ENCODE peak calls at places on chromosomes 12 and 14, in seven cellular contexts. S is brain microvascular endothelial cell, O is Calu3, Y is endodermal cell, C is mucosa of descending colon, H is foreskin fibroblast, V is HepG2. A is an unnamed sample.

GRCh38 chr14:105069887-105070759 is 4.9 kb upstream of the GPR132 start:
- DNase-seq in S (no peak), O (no peak), Y (peak), C (peak), H (peak), V (no peak), A (no peak)

GRCh38 chr12:95358111-95359083 is 115.6 kb upstream of the METAP2 start:
- DNase-seq in S (no peak), O (no peak), Y (no peak), C (peak), H (peak), V (no peak), A (no peak)

GRCh38 chr12:125688881-125689280 is 623.6 kb downstream of the AACS start:
- DNase-seq in S (no peak), O (no peak), Y (no peak), C (no peak), H (no peak), V (no peak), A (no peak)

GRCh38 chr12:131142891-131143637 is 189.4 kb downstream of the ADGRD1 start:
- DNase-seq in S (no peak), O (no peak), Y (no peak), C (no peak), H (no peak), V (no peak), A (no peak)

GRCh38 chr14:75258079-75258802 is 20.4 kb upstream of the FOS start:
- DNase-seq in S (no peak), O (no peak), Y (no peak), C (no peak), H (peak), V (no peak), A (no peak)

GRCh38 chr12:53985900-53986685 is 1.1 kb downstream of the HOXC10 start:
- DNase-seq in S (no peak), O (peak), Y (peak), C (no peak), H (peak), V (no peak), A (no peak)

GRCh38 chr14:68790656-68791077 is 2.2 kb downstream of the ZFP36L1 start:
- DNase-seq in S (no peak), O (no peak), Y (peak), C (peak), H (no peak), V (no peak), A (no peak)

GRCh38 chr12:93727911-93728310 is 50.7 kb downstream of the CRADD start:
- DNase-seq in S (no peak), O (no peak), Y (no peak), C (no peak), H (no peak), V (peak), A (no peak)

GRCh38 chr14:37580146-37580545 is 14.9 kb downstream of the FOXA1 start:
- DNase-seq in S (no peak), O (no peak), Y (no peak), C (no peak), H (no peak), V (no peak), A (no peak)

GRCh38 chr12:103768467-103769123 is 72.4 kb downstream of the NT5DC3 start:
- DNase-seq in S (no peak), O (no peak), Y (peak), C (no peak), H (no peak), V (no peak), A (no peak)

GRCh38 chr12:71090971-71091370 is 66.8 kb downstream of the TSPAN8 start:
- DNase-seq in S (no peak), O (no peak), Y (no peak), C (no peak), H (no peak), V (no peak), A (no peak)

GRCh38 chr12:92234533-92234932 is 88.9 kb upstream of the BTG1 start:
- DNase-seq in S (no peak), O (no peak), Y (no peak), C (no peak), H (no peak), V (no peak), A (no peak)

GRCh38 chr12:128816643-128816920 is 7.2 kb downstream of the SLC15A4 start:
- DNase-seq in S (no peak), O (no peak), Y (no peak), C (no peak), H (no peak), V (no peak), A (no peak)

GRCh38 chr12:128075332-128075731 is 191.6 kb upstream of the TMEM132C start:
- DNase-seq in S (no peak), O (no peak), Y (no peak), C (no peak), H (no peak), V (no peak), A (no peak)

GRCh38 chr14:53900499-53900898 is 56.1 kb downstream of the BMP4 start:
- DNase-seq in S (no peak), O (no peak), Y (no peak), C (peak), H (peak), V (no peak), A (no peak)

GRCh38 chr12:66107451-66107915 is 23.1 kb downstream of the LLPH start:
- DNase-seq in S (peak), O (peak), Y (peak), C (peak), H (peak), V (peak), A (peak)

GRCh38 chr12:41981758-41982157 is 162.9 kb downstream of the GXYLT1 start:
- DNase-seq in S (no peak), O (no peak), Y (no peak), C (no peak), H (peak), V (no peak), A (no peak)

GRCh38 chr12:123111498-123112165 is 39.3 kb downstream of the PITPNM2 start:
- DNase-seq in S (peak), O (no peak), Y (peak), C (no peak), H (no peak), V (no peak), A (no peak)

GRCh38 chr12:53102883-53103807 is at the start of gene SOAT2:
- DNase-seq in S (no peak), O (no peak), Y (peak), C (no peak), H (no peak), V (peak), A (no peak)

GRCh38 chr14:101246894-101247853 is 314.1 kb upstream of the DIO3 start:
- DNase-seq in S (no peak), O (no peak), Y (peak), C (no peak), H (no peak), V (no peak), A (no peak)

GRCh38 chr12:52494518-52494917 is 1.5 kb upstream of the KRT6A start:
- DNase-seq in S (peak), O (no peak), Y (no peak), C (no peak), H (no peak), V (no peak), A (no peak)

GRCh38 chr12:119231774-119232173 is 53.0 kb downstream of the HSPB8 start:
- DNase-seq in S (no peak), O (no peak), Y (no peak), C (no peak), H (no peak), V (no peak), A (no peak)

GRCh38 chr12:119230804-119231203 is 52.1 kb downstream of the HSPB8 start:
- DNase-seq in S (no peak), O (no peak), Y (no peak), C (no peak), H (no peak), V (no peak), A (no peak)

GRCh38 chr12:119236372-119236771 is 57.6 kb downstream of the HSPB8 start:
- DNase-seq in S (no peak), O (no peak), Y (no peak), C (no peak), H (no peak), V (no peak), A (no peak)

GRCh38 chr12:119239040-119239439 is 60.3 kb downstream of the HSPB8 start:
- DNase-seq in S (no peak), O (no peak), Y (no peak), C (no peak), H (no peak), V (no peak), A (no peak)

GRCh38 chr12:119235352-119235751 is 56.6 kb downstream of the HSPB8 start:
- DNase-seq in S (no peak), O (peak), Y (peak), C (no peak), H (no peak), V (no peak), A (peak)
- TF ChIP-seq CTCF in S (no peak), O (no peak), Y (peak), C (no peak), H (no peak), V (no peak), A (peak)

DNA sequence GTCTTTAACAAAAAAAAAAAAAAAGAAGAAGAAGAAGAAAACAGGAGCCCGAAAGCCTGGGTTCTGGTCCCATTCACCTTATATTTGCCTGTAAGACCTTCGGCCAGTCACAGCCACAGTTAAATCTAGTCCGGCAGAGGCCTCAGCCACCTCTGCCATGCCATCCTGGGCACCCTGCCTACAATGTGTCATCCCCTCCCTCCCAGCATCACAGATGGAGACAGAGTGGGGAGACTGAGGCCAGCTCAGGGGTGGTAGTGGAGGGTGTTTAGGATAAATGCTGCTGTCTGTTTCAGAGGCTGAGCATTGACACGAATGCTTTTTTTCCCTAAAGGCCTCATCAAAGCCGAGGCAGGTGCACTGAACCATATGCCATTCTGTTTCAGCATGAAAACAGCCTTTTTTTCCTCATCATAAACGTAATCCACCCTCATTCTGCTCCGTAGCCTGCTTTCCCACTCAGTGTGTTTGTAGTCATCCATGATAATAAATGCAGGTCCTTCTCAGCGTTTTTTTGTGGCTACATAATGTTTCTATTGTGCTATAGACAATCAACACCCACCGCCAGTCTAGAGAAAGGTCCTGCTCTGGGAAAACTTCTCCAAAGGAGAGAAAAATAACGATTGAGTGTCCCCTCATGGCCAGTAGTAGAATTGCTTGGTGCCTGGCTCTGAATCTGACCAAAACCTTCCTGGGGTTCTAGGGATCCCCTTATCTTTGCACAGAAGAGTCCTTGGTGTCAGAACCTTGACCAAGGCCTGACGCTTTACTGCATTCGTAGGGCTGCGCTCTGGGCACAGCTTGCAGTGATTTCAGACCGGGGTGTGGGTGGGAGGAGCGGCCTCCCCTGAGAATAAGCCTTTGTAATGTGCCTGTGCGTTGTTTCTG is 41.1 kb upstream of the TSPAN9 start:
- DNase-seq in S (peak), O (no peak), Y (peak), C (no peak), H (no peak), V (no peak), A (no peak)
- TF ChIP-seq CTCF in S (peak), O (peak), Y (peak), C (no peak), H (peak), V (peak), A (peak)

GRCh38 chr14:23301288-23301968 is 1.2 kb downstream of the PPP1R3E start:
- DNase-seq in S (peak), O (peak), Y (peak), C (peak), H (peak), V (peak), A (peak)

GRCh38 chr14:23299558-23299957 is 3.1 kb downstream of the PPP1R3E start:
- DNase-seq in S (no peak), O (no peak), Y (no peak), C (no peak), H (no peak), V (peak), A (peak)

GRCh38 chr14:23299186-23299521 is 3.5 kb downstream of the PPP1R3E start:
- DNase-seq in S (no peak), O (peak), Y (no peak), C (no peak), H (no peak), V (no peak), A (no peak)

GRCh38 chr14:23300687-23301223 is 1.9 kb downstream of the PPP1R3E start:
- DNase-seq in S (peak), O (peak), Y (peak), C (peak), H (no peak), V (peak), A (no peak)

GRCh38 chr14:23299986-23300686 is 2.5 kb downstream of the PPP1R3E start:
- DNase-seq in S (no peak), O (no peak), Y (no peak), C (no peak), H (no peak), V (no peak), A (no peak)
- TF ChIP-seq CTCF in S (no peak), O (no peak), Y (no peak), C (no peak), H (no peak), V (no peak), A (no peak)

DNA sequence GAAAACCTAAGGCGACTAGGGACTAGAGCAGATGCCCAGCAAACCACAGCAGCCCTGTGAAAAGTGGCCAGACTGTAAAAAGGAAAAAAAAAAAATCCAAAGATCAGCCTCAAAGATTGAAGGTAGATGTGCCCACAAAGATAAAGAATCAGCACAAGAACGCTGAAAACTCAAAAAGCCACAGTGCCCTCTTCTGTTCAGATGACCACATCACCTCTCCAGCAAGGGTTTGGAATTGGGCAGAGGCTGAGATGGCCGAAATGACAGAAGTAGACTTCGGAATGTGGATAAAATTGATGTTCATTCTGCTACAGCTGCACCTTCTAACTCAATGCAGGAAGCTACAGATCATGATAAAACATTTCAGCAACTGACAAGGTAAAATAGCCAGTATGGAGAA is 154.4 kb downstream of the GPHN start:
- DNase-seq in S (peak), O (peak), Y (peak), C (no peak), H (no peak), V (peak), A (peak)
- TF ChIP-seq CTCF in S (peak), O (peak), Y (peak), C (no peak), H (peak), V (peak), A (peak)

GRCh38 chr12:591167-591570 is 72.1 kb downstream of the NINJ2 start:
- DNase-seq in S (no peak), O (no peak), Y (peak), C (no peak), H (no peak), V (no peak), A (peak)
- TF ChIP-seq CTCF in S (no peak), O (no peak), Y (peak), C (no peak), H (no peak), V (peak), A (peak)

GRCh38 chr12:50287271-50287670 is 4.0 kb upstream of the LIMA1 start:
- DNase-seq in S (no peak), O (no peak), Y (no peak), C (no peak), H (no peak), V (no peak), A (no peak)

GRCh38 chr12:50283924-50284236 is 560 bp upstream of the LIMA1 start:
- DNase-seq in S (no peak), O (no peak), Y (no peak), C (no peak), H (no peak), V (no peak), A (no peak)

GRCh38 chr12:50282581-50283229 is 615 bp downstream of the LIMA1 start:
- DNase-seq in S (peak), O (no peak), Y (no peak), C (peak), H (peak), V (no peak), A (no peak)

GRCh38 chr12:50285253-50285652 is 1.9 kb upstream of the LIMA1 start:
- DNase-seq in S (no peak), O (no peak), Y (no peak), C (no peak), H (no peak), V (no peak), A (no peak)

DNA sequence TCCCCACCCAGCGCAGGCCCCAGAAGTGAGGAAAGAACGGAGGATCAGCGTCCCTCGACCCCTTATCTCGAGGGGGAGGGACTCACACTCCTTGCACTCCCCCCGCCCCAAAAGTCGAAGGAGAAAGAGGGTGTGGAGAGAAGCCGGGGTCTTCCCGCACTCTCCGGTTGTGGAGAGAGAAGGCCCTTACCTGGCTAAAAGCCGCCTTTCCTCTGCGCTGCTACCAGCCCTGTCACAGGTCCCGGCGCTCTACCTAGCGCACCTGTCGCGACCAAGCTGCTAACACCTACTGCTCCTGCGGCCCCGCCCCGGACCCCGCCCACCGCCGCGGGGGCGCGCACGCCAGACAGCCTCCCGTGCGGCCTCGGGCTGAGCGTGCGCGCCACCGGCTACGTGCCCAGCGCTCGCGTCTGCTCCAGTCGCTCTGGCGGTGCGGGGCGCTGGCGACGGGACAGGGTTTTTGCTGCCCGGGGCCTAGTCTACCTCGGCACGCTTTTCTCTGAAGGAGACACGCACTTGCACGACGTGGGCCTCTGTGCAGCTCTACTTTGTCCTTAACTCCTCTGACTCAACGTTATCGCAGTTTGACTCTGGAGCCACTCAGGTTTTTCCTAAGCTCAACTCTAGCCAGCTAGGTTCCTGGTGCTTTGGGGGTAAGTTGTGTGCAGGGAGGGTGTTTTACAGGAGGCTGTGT is at the start of gene LIMA1:
- DNase-seq in S (peak), O (peak), Y (peak), C (peak), H (peak), V (peak), A (peak)
- TF ChIP-seq CTCF in S (no peak), O (no peak), Y (no peak), C (no peak), H (peak), V (peak), A (no peak)

GRCh38 chr14:58398495-58398894 is 2.8 kb downstream of the TOMM20L start:
- DNase-seq in S (no peak), O (no peak), Y (no peak), C (no peak), H (no peak), V (no peak), A (no peak)

GRCh38 chr14:58398895-58399294 is 3.2 kb downstream of the TOMM20L start:
- DNase-seq in S (no peak), O (no peak), Y (no peak), C (no peak), H (no peak), V (no peak), A (no peak)

GRCh38 chr14:58395815-58396626 is at the start of gene TOMM20L:
- DNase-seq in S (peak), O (peak), Y (peak), C (peak), H (peak), V (peak), A (peak)

GRCh38 chr14:58401587-58401986 is 5.9 kb downstream of the TOMM20L start:
- DNase-seq in S (no peak), O (no peak), Y (no peak), C (peak), H (no peak), V (no peak), A (no peak)
- TF ChIP-seq CTCF in S (peak), O (no peak), Y (peak), C (no peak), H (no peak), V (peak), A (peak)

GRCh38 chr12:83361486-83361885 is 674.8 kb downstream of the TMTC2 start:
- DNase-seq in S (no peak), O (no peak), Y (no peak), C (no peak), H (no peak), V (no peak), A (no peak)
- TF ChIP-seq CTCF in S (no peak), O (no peak), Y (no peak), C (no peak), H (no peak), V (no peak), A (no peak)

DNA sequence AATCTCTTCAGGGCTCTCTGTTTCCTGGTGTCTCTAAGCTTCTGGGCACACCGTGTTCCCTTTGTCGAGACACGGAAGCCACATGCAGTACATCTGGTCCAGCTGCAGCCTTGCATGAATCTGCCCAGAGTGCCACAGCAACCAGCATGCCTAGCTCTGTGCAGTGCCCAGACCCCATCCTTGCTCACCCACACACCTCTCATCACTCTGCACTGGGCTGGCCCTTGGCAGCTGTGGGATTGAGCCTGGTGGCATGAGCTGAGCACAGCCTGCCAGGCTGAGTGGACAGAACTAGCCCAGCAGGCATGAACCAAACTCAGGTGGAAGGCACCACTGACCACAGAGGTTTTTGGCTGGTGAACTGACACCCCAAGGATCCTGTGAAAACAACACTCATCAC is 279.9 kb downstream of the ATXN7L3B start:
- DNase-seq in S (no peak), O (no peak), Y (no peak), C (no peak), H (no peak), V (no peak), A (no peak)
- TF ChIP-seq CTCF in S (no peak), O (no peak), Y (no peak), C (no peak), H (no peak), V (no peak), A (no peak)

A was measured in BE2C.